ENCODE peak calls at places on chromosomes 13 and 19, in nine cellular contexts. G, T, Y, C, Z, I, A, X and Q are unnamed samples.

GRCh38 chr13:99442273-99442895 is 58.9 kb upstream of the TM9SF2 start:
- DNase-seq in G (no peak), T (peak; percentile 35), Y (peak; percentile 55), C (no peak), Z (peak; percentile 53), I (no peak), A (no peak), X (peak; percentile 68), Q (no peak)

GRCh38 chr13:109940637-109941036 is 154.3 kb upstream of the IRS2 start:
- DNase-seq in G (no peak), T (no peak), Y (no peak), C (no peak), Z (no peak), I (no peak), A (no peak), X (no peak), Q (no peak)

GRCh38 chr19:38073806-38074685 is 150.0 kb downstream of the DPF1 start:
- DNase-seq in G (no peak), T (no peak), Y (no peak), C (no peak), Z (no peak), I (no peak), A (no peak), X (no peak), Q (no peak)

GRCh38 chr13:72864142-72865035 is 82.5 kb downstream of the PIBF1 start:
- DNase-seq in G (no peak), T (no peak), Y (no peak), C (no peak), Z (no peak), I (no peak), A (no peak), X (no peak), Q (no peak)

GRCh38 chr13:43786472-43786765 is 353 bp downstream of the ENOX1 start:
- DNase-seq in G (no peak), T (no peak), Y (no peak), C (peak; percentile 34), Z (no peak), I (no peak), A (no peak), X (no peak), Q (no peak)

GRCh38 chr13:50116430-50116973 is 101.3 kb downstream of the KCNRG start:
- DNase-seq in G (no peak), T (no peak), Y (no peak), C (no peak), Z (no peak), I (no peak), A (no peak), X (no peak), Q (no peak)

GRCh38 chr19:33493401-33494275 is 28.0 kb downstream of the PEPD start:
- DNase-seq in G (no peak), T (no peak), Y (no peak), C (no peak), Z (no peak), I (no peak), A (peak; percentile 48), X (no peak), Q (no peak)

GRCh38 chr19:47243776-47244547 is 12.4 kb upstream of the CCDC9 start:
- DNase-seq in G (no peak), T (peak; percentile 97), Y (peak; percentile 88), C (peak; percentile 92), Z (peak; percentile 76), I (peak; percentile 94), A (peak; percentile 94), X (peak; percentile 99), Q (peak; percentile 91)

GRCh38 chr19:7783991-7784421 is 21.0 kb downstream of the CLEC4M start:
- DNase-seq in G (no peak), T (peak; percentile 28), Y (no peak), C (no peak), Z (no peak), I (no peak), A (no peak), X (peak; percentile 62), Q (no peak)

GRCh38 chr13:24911135-24911524 is 147.2 kb downstream of the RNF17 start:
- DNase-seq in G (no peak), T (peak; percentile 64), Y (no peak), C (no peak), Z (no peak), I (no peak), A (no peak), X (peak; percentile 15), Q (no peak)

GRCh38 chr19:2561895-2562294 is 86.0 kb downstream of the GADD45B start:
- DNase-seq in G (no peak), T (no peak), Y (peak; percentile 64), C (peak; percentile 9), Z (peak; percentile 36), I (no peak), A (no peak), X (no peak), Q (no peak)

GRCh38 chr19:38015771-38016170 is 108.8 kb downstream of the SIPA1L3 start:
- DNase-seq in G (no peak), T (no peak), Y (no peak), C (no peak), Z (no peak), I (no peak), A (no peak), X (no peak), Q (no peak)

GRCh38 chr13:23430664-23431063 is 2.8 kb downstream of the SACS start:
- DNase-seq in G (no peak), T (no peak), Y (no peak), C (no peak), Z (no peak), I (no peak), A (no peak), X (no peak), Q (no peak)
- H3K27ac ChIP-seq in G (no peak overlapping the region), T (no peak overlapping the region), Y (no peak overlapping the region), C (no peak overlapping the region), Z (no peak overlapping the region), I (no peak overlapping the region), A (no peak overlapping the region), X (no peak overlapping the region), Q (no peak overlapping the region)

GRCh38 chr19:28402701-28403290 is 810.2 kb downstream of the UQCRFS1 start:
- DNase-seq in G (no peak), T (no peak), Y (no peak), C (no peak), Z (no peak), I (no peak), A (no peak), X (no peak), Q (no peak)
- H3K4me1 ChIP-seq in G (no peaks in the 10 kb centered on the region), T (no peaks in the 10 kb centered on the region), Y (no peaks in the 10 kb centered on the region), C (no peaks in the 10 kb centered on the region), Z (no peaks in the 10 kb centered on the region), I (no peaks in the 10 kb centered on the region), A (no peaks in the 10 kb centered on the region), X (peaks cover 14% of the 10 kb centered on the region), Q (no peaks in the 10 kb centered on the region)

GRCh38 chr13:19023115-19023514 is 158.5 kb downstream of the TUBA3C start:
- DNase-seq in G (no peak), T (no peak), Y (no peak), C (no peak), Z (no peak), I (no peak), A (no peak), X (no peak), Q (no peak)
- H3K9me3 ChIP-seq in G (no peaks in the 10 kb centered on the region), T (no peaks in the 10 kb centered on the region), Y (no peaks in the 10 kb centered on the region), C (no peaks in the 10 kb centered on the region), Z (no peaks in the 10 kb centered on the region), I (no peaks in the 10 kb centered on the region), A (no peaks in the 10 kb centered on the region), X (no peaks in the 10 kb centered on the region), Q (no peaks in the 10 kb centered on the region)

GRCh38 chr19:49491030-49491803 is 3.8 kb downstream of the RPL13A start:
- DNase-seq in G (no peak), T (no peak), Y (no peak), C (no peak), Z (no peak), I (no peak), A (no peak), X (no peak), Q (no peak)
- H3K27ac ChIP-seq in G (peak overlapping the region; percentile 93), T (peak overlapping the region; percentile 94), Y (no peak overlapping the region), C (no peak overlapping the region), Z (no peak overlapping the region), I (peak overlapping the region; percentile 6), A (no peak overlapping the region), X (peak overlapping the region; percentile 61), Q (no peak overlapping the region)

GRCh38 chr13:33271759-33272158 is 13.8 kb downstream of the STARD13 start:
- DNase-seq in G (no peak), T (no peak), Y (no peak), C (no peak), Z (no peak), I (no peak), A (no peak), X (no peak), Q (no peak)
- H3K4me1 ChIP-seq in G (peaks cover 13% of the 10 kb centered on the region), T (peaks cover 47% of the 10 kb centered on the region), Y (no peaks in the 10 kb centered on the region), C (peaks cover 28% of the 10 kb centered on the region), Z (no peaks in the 10 kb centered on the region), I (no peaks in the 10 kb centered on the region), A (peaks cover 42% of the 10 kb centered on the region), X (peaks cover 26% of the 10 kb centered on the region), Q (peaks cover 92% of the 10 kb centered on the region)

GRCh38 chr19:56623006-56623405 is 20.0 kb upstream of the SMIM17 start:
- DNase-seq in G (no peak), T (no peak), Y (no peak), C (no peak), Z (no peak), I (no peak), A (no peak), X (no peak), Q (no peak)
- H3K9me3 ChIP-seq in G (peaks cover 65% of the 10 kb centered on the region), T (peaks cover 96% of the 10 kb centered on the region), Y (peaks cover 29% of the 10 kb centered on the region), C (no peaks in the 10 kb centered on the region), Z (peaks cover 94% of the 10 kb centered on the region), I (peaks cover 70% of the 10 kb centered on the region), A (peaks cover 27% of the 10 kb centered on the region), X (no peaks in the 10 kb centered on the region), Q (no peaks in the 10 kb centered on the region)

GRCh38 chr19:35042056-35042730 is 672 bp downstream of the HPN start:
- DNase-seq in G (no peak), T (no peak), Y (no peak), C (peak; percentile 85), Z (no peak), I (no peak), A (no peak), X (no peak), Q (no peak)
- H3K27ac ChIP-seq in G (peak overlapping the region; percentile 88), T (no peak overlapping the region), Y (peak overlapping the region; percentile 9), C (peak overlapping the region; percentile 89), Z (no peak overlapping the region), I (peak overlapping the region; percentile 20), A (no peak overlapping the region), X (no peak overlapping the region), Q (peak overlapping the region; percentile 84)